ENCODE peak calls at places on chromosomes 2 and 18, in ten cellular contexts. One of them, this sample, is unnamed.

GRCh38 chr18:77208969-77209368 is 40.7 kb upstream of the GALR1 start:
- DNase-seq in CD4-positive, alpha-beta T cell: no peak
- DNase-seq in osteocyte: no peak
- DNase-seq in choroid plexus epithelial cell: peak
- DNase-seq in AG04450: no peak
- DNase-seq in psoas muscle: no peak
- DNase-seq in endothelial cell of umbilical vein: peak
- DNase-seq in SK-N-SH: no peak
- DNase-seq in WTC11: no peak
- DNase-seq in GM13976: peak
- DNase-seq in this sample: no peak

GRCh38 chr2:205372141-205372540 is 310.2 kb upstream of the NRP2 start:
- DNase-seq in osteocyte: no peak
- DNase-seq in choroid plexus epithelial cell: peak
- DNase-seq in GM13976: no peak
- DNase-seq in CD4-positive, alpha-beta T cell: no peak
- DNase-seq in AG04450: peak
- DNase-seq in SK-N-SH: no peak
- DNase-seq in WTC11: no peak
- DNase-seq in endothelial cell of umbilical vein: no peak
- DNase-seq in psoas muscle: no peak
- DNase-seq in this sample: no peak

GRCh38 chr2:239599299-239599698 is 198.5 kb upstream of the HDAC4 start:
- DNase-seq in osteocyte: no peak
- DNase-seq in SK-N-SH: no peak
- DNase-seq in choroid plexus epithelial cell: no peak
- DNase-seq in psoas muscle: peak
- DNase-seq in GM13976: no peak
- DNase-seq in WTC11: no peak
- DNase-seq in AG04450: no peak
- DNase-seq in endothelial cell of umbilical vein: no peak
- DNase-seq in CD4-positive, alpha-beta T cell: no peak
- DNase-seq in this sample: peak

GRCh38 chr18:834086-834720 is 22.2 kb upstream of the YES1 start:
- DNase-seq in endothelial cell of umbilical vein: no peak
- DNase-seq in osteocyte: no peak
- DNase-seq in GM13976: no peak
- DNase-seq in AG04450: no peak
- DNase-seq in CD4-positive, alpha-beta T cell: no peak
- DNase-seq in psoas muscle: no peak
- DNase-seq in choroid plexus epithelial cell: no peak
- DNase-seq in WTC11: no peak
- DNase-seq in SK-N-SH: no peak
- DNase-seq in this sample: no peak

GRCh38 chr2:80863166-80863714 is 558.7 kb upstream of the LRRTM1 start:
- DNase-seq in osteocyte: no peak
- DNase-seq in CD4-positive, alpha-beta T cell: no peak
- DNase-seq in endothelial cell of umbilical vein: no peak
- DNase-seq in SK-N-SH: no peak
- DNase-seq in WTC11: no peak
- DNase-seq in AG04450: no peak
- DNase-seq in GM13976: no peak
- DNase-seq in choroid plexus epithelial cell: no peak
- DNase-seq in psoas muscle: no peak
- DNase-seq in this sample: no peak

GRCh38 chr2:17084882-17085281 is 419.2 kb upstream of the CYRIA start:
- DNase-seq in psoas muscle: no peak
- DNase-seq in endothelial cell of umbilical vein: no peak
- DNase-seq in GM13976: no peak
- DNase-seq in CD4-positive, alpha-beta T cell: no peak
- DNase-seq in SK-N-SH: peak
- DNase-seq in AG04450: no peak
- DNase-seq in WTC11: no peak
- DNase-seq in osteocyte: no peak
- DNase-seq in choroid plexus epithelial cell: peak
- DNase-seq in this sample: no peak

GRCh38 chr18:20988726-20989125 is 122.9 kb downstream of the ROCK1 start:
- DNase-seq in CD4-positive, alpha-beta T cell: no peak
- DNase-seq in choroid plexus epithelial cell: no peak
- DNase-seq in SK-N-SH: no peak
- DNase-seq in GM13976: no peak
- DNase-seq in WTC11: no peak
- DNase-seq in psoas muscle: no peak
- DNase-seq in AG04450: no peak
- DNase-seq in endothelial cell of umbilical vein: no peak
- DNase-seq in osteocyte: no peak
- DNase-seq in this sample: no peak

GRCh38 chr2:28649481-28650260 is 102.0 kb upstream of the PPP1CB start:
- DNase-seq in AG04450: no peak
- DNase-seq in endothelial cell of umbilical vein: peak
- DNase-seq in SK-N-SH: no peak
- DNase-seq in GM13976: peak
- DNase-seq in osteocyte: no peak
- DNase-seq in choroid plexus epithelial cell: peak
- DNase-seq in psoas muscle: no peak
- DNase-seq in WTC11: no peak
- DNase-seq in CD4-positive, alpha-beta T cell: no peak
- DNase-seq in this sample: no peak

GRCh38 chr18:52617931-52618330 is 277.9 kb downstream of the DCC start:
- DNase-seq in psoas muscle: no peak
- DNase-seq in AG04450: peak
- DNase-seq in SK-N-SH: no peak
- DNase-seq in osteocyte: no peak
- DNase-seq in endothelial cell of umbilical vein: no peak
- DNase-seq in GM13976: no peak
- DNase-seq in WTC11: no peak
- DNase-seq in choroid plexus epithelial cell: no peak
- DNase-seq in CD4-positive, alpha-beta T cell: no peak
- DNase-seq in this sample: no peak

GRCh38 chr2:8606649-8607550 is 75.0 kb upstream of the ID2 start:
- DNase-seq in endothelial cell of umbilical vein: no peak
- DNase-seq in choroid plexus epithelial cell: no peak
- DNase-seq in WTC11: no peak
- DNase-seq in SK-N-SH: no peak
- DNase-seq in CD4-positive, alpha-beta T cell: no peak
- DNase-seq in GM13976: no peak
- DNase-seq in AG04450: no peak
- DNase-seq in osteocyte: no peak
- DNase-seq in psoas muscle: no peak
- DNase-seq in this sample: no peak

GRCh38 chr2:71130325-71131260 is at the start of gene MPHOSPH10:
- DNase-seq in GM13976: peak
- DNase-seq in AG04450: peak
- DNase-seq in WTC11: peak
- DNase-seq in osteocyte: peak
- DNase-seq in psoas muscle: peak
- DNase-seq in CD4-positive, alpha-beta T cell: peak
- DNase-seq in SK-N-SH: peak
- DNase-seq in endothelial cell of umbilical vein: peak
- DNase-seq in choroid plexus epithelial cell: peak
- DNase-seq in this sample: peak

GRCh38 chr2:71129891-71130324 is at the start of gene MCEE:
- DNase-seq in choroid plexus epithelial cell: peak
- DNase-seq in SK-N-SH: peak
- DNase-seq in WTC11: peak
- DNase-seq in GM13976: peak
- DNase-seq in osteocyte: peak
- DNase-seq in AG04450: peak
- DNase-seq in psoas muscle: peak
- DNase-seq in CD4-positive, alpha-beta T cell: peak
- DNase-seq in endothelial cell of umbilical vein: peak
- DNase-seq in this sample: no peak

GRCh38 chr2:71126957-71127356 is 3.1 kb downstream of the MCEE start:
- DNase-seq in WTC11: no peak
- DNase-seq in GM13976: no peak
- DNase-seq in endothelial cell of umbilical vein: no peak
- DNase-seq in CD4-positive, alpha-beta T cell: no peak
- DNase-seq in SK-N-SH: no peak
- DNase-seq in psoas muscle: no peak
- DNase-seq in AG04450: no peak
- DNase-seq in choroid plexus epithelial cell: no peak
- DNase-seq in osteocyte: no peak
- DNase-seq in this sample: no peak

GRCh38 chr2:71125506-71126294 is 4.3 kb downstream of the MCEE start:
- DNase-seq in osteocyte: no peak
- DNase-seq in endothelial cell of umbilical vein: no peak
- DNase-seq in SK-N-SH: no peak
- DNase-seq in choroid plexus epithelial cell: peak
- DNase-seq in WTC11: no peak
- DNase-seq in psoas muscle: no peak
- DNase-seq in GM13976: no peak
- DNase-seq in AG04450: no peak
- DNase-seq in CD4-positive, alpha-beta T cell: no peak
- DNase-seq in this sample: no peak

DNA sequence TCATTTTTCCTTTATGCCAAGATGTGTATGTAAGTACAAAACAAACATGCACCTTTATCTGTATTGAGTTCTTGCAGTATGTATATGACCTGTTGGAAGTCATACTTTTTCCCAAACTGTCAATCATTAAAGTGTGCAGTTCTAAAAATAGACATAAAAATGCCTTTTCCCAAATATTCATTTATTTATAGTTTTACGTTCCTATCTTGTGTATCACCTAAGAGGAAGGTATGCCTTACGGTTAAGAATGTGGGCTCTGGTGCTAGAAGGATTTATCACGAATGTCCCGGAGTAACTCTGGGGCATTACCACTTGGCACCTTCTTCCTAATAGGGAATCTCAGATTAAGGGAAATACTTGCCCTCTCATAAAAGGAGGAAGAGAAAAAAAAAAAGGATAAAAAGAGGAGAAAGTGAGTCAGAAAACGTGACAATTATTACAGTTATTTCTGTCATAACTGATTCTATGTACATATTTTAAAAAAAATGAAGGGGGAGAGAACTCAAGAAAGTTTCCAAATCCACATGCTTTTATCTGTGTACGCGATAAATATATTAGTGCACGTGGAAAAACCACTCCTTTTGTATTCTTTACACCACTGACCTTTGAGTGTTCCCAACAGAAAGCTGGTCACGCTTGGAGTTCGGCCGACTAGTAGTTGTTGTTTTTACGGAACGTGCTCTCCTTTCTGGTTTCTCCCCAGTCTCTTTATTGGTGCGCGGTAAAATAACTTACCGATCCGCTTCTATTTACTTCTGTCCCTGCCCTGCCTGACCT is 727 bp downstream of the MCEE start:
- DNase-seq in AG04450: no peak
- DNase-seq in choroid plexus epithelial cell: peak
- DNase-seq in psoas muscle: no peak
- DNase-seq in endothelial cell of umbilical vein: peak
- DNase-seq in WTC11: no peak
- DNase-seq in GM13976: no peak
- DNase-seq in CD4-positive, alpha-beta T cell: no peak
- DNase-seq in SK-N-SH: no peak
- DNase-seq in osteocyte: no peak
- DNase-seq in this sample: no peak
- TF ChIP-seq CTCF in AG04450: no peak
- TF ChIP-seq CTCF in choroid plexus epithelial cell: no peak
- TF ChIP-seq CTCF in psoas muscle: no peak
- TF ChIP-seq CTCF in endothelial cell of umbilical vein: no peak
- TF ChIP-seq CTCF in WTC11: no peak
- TF ChIP-seq CTCF in GM13976: no peak
- TF ChIP-seq CTCF in CD4-positive, alpha-beta T cell: no peak
- TF ChIP-seq CTCF in SK-N-SH: no peak
- TF ChIP-seq CTCF in osteocyte: no peak
- TF ChIP-seq CTCF in this sample: no peak

GRCh38 chr2:127024769-127025356 is 82.1 kb downstream of the BIN1 start:
- DNase-seq in SK-N-SH: peak
- DNase-seq in psoas muscle: no peak
- DNase-seq in WTC11: peak
- DNase-seq in GM13976: no peak
- DNase-seq in CD4-positive, alpha-beta T cell: no peak
- DNase-seq in AG04450: no peak
- DNase-seq in endothelial cell of umbilical vein: no peak
- DNase-seq in choroid plexus epithelial cell: peak
- DNase-seq in osteocyte: peak
- DNase-seq in this sample: no peak
- TF ChIP-seq CTCF in SK-N-SH: peak
- TF ChIP-seq CTCF in psoas muscle: no peak
- TF ChIP-seq CTCF in WTC11: no peak
- TF ChIP-seq CTCF in GM13976: no peak
- TF ChIP-seq CTCF in CD4-positive, alpha-beta T cell: no peak
- TF ChIP-seq CTCF in AG04450: peak
- TF ChIP-seq CTCF in endothelial cell of umbilical vein: no peak
- TF ChIP-seq CTCF in choroid plexus epithelial cell: peak
- TF ChIP-seq CTCF in osteocyte: peak
- TF ChIP-seq CTCF in this sample: no peak

DNA sequence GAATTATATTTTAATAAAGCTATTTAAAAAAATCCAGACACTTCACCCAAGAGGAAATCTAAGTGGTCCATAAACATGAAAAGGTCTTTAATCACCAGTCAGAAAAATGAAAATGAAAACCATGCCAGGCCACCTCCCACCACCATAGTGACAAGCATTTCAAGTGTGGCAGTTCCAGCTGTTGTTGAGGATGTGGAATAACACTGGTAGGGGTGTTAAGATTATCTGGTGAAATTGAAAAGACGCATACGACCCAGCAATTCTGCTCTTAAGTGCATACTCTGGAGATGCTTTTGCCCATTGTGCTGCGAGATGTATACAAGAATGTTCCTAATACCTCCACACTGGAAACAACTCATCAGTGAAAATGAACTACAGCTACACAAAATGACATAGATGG is 82.2 kb downstream of the MSH2 start:
- DNase-seq in AG04450: no peak
- DNase-seq in WTC11: no peak
- DNase-seq in CD4-positive, alpha-beta T cell: no peak
- DNase-seq in choroid plexus epithelial cell: no peak
- DNase-seq in osteocyte: no peak
- DNase-seq in psoas muscle: no peak
- DNase-seq in endothelial cell of umbilical vein: no peak
- DNase-seq in SK-N-SH: no peak
- DNase-seq in GM13976: no peak
- DNase-seq in this sample: no peak
- TF ChIP-seq CTCF in AG04450: no peak
- TF ChIP-seq CTCF in WTC11: no peak
- TF ChIP-seq CTCF in CD4-positive, alpha-beta T cell: no peak
- TF ChIP-seq CTCF in choroid plexus epithelial cell: no peak
- TF ChIP-seq CTCF in osteocyte: no peak
- TF ChIP-seq CTCF in psoas muscle: no peak
- TF ChIP-seq CTCF in endothelial cell of umbilical vein: no peak
- TF ChIP-seq CTCF in SK-N-SH: no peak
- TF ChIP-seq CTCF in GM13976: no peak
- TF ChIP-seq CTCF in this sample: no peak

GRCh38 chr2:108189316-108189715 is 50.5 kb upstream of the SULT1C3 start:
- DNase-seq in AG04450: no peak
- DNase-seq in CD4-positive, alpha-beta T cell: no peak
- DNase-seq in WTC11: no peak
- DNase-seq in SK-N-SH: no peak
- DNase-seq in endothelial cell of umbilical vein: no peak
- DNase-seq in osteocyte: no peak
- DNase-seq in psoas muscle: no peak
- DNase-seq in choroid plexus epithelial cell: peak
- DNase-seq in GM13976: no peak
- DNase-seq in this sample: no peak

GRCh38 chr2:108182489-108182888 is 57.3 kb upstream of the SULT1C3 start:
- DNase-seq in WTC11: peak
- DNase-seq in choroid plexus epithelial cell: peak
- DNase-seq in osteocyte: no peak
- DNase-seq in CD4-positive, alpha-beta T cell: no peak
- DNase-seq in psoas muscle: no peak
- DNase-seq in endothelial cell of umbilical vein: no peak
- DNase-seq in GM13976: no peak
- DNase-seq in SK-N-SH: no peak
- DNase-seq in AG04450: no peak
- DNase-seq in this sample: no peak

GRCh38 chr2:108184421-108184820 is 55.3 kb upstream of the SULT1C3 start:
- DNase-seq in osteocyte: no peak
- DNase-seq in choroid plexus epithelial cell: peak
- DNase-seq in endothelial cell of umbilical vein: no peak
- DNase-seq in WTC11: no peak
- DNase-seq in AG04450: no peak
- DNase-seq in GM13976: no peak
- DNase-seq in psoas muscle: no peak
- DNase-seq in CD4-positive, alpha-beta T cell: no peak
- DNase-seq in SK-N-SH: peak
- DNase-seq in this sample: no peak
- TF ChIP-seq CTCF in osteocyte: peak
- TF ChIP-seq CTCF in choroid plexus epithelial cell: peak
- TF ChIP-seq CTCF in endothelial cell of umbilical vein: no peak
- TF ChIP-seq CTCF in WTC11: no peak
- TF ChIP-seq CTCF in AG04450: peak
- TF ChIP-seq CTCF in GM13976: peak
- TF ChIP-seq CTCF in psoas muscle: no peak
- TF ChIP-seq CTCF in CD4-positive, alpha-beta T cell: no peak
- TF ChIP-seq CTCF in SK-N-SH: peak
- TF ChIP-seq CTCF in this sample: no peak

This sample was measured in activated B cell treated with CpG ODN at 0.5 μM for 24 hours.